ENCODE peak calls at places on chromosome 9, in seven cellular contexts. D is K562, P is SK-N-SH, E is GM12878, R is HCT116, X is H1, T is HepG2. L is an unnamed sample.

GRCh38 chr9:124271660-124272059 is 13.9 kb downstream of the NEK6 start:
- DNase-seq in D (no peak), P (no peak), E (no peak), R (no peak), X (no peak), T (no peak), L (no peak)

GRCh38 chr9:90322296-90322695 is 320.3 kb downstream of the DIRAS2 start:
- DNase-seq in D (no peak), P (no peak), E (no peak), R (no peak), X (no peak), T (no peak), L (no peak)

GRCh38 chr9:39108145-39108544 is 179.8 kb downstream of the CNTNAP3 start:
- DNase-seq in D (no peak), P (no peak), E (no peak), R (no peak), X (no peak), T (no peak), L (no peak)

GRCh38 chr9:137825324-137825991 is 52.1 kb upstream of the CACNA1B start:
- DNase-seq in D (no peak), P (no peak), E (peak), R (no peak), X (no peak), T (no peak), L (no peak)

GRCh38 chr9:130171226-130172148 is 717 bp upstream of the NCS1 start:
- DNase-seq in D (no peak), P (no peak), E (no peak), R (no peak), X (peak), T (no peak), L (no peak)

GRCh38 chr9:98974554-98974953 is 30.8 kb downstream of the COL15A1 start:
- DNase-seq in D (peak), P (no peak), E (no peak), R (no peak), X (no peak), T (no peak), L (no peak)

GRCh38 chr9:131239307-131239975 is 36.9 kb downstream of the FAM78A start:
- DNase-seq in D (no peak), P (no peak), E (no peak), R (no peak), X (no peak), T (no peak), L (no peak)

GRCh38 chr9:19050637-19051591 is 1.7 kb downstream of the RRAGA start:
- DNase-seq in D (no peak), P (no peak), E (no peak), R (no peak), X (no peak), T (peak), L (no peak)

GRCh38 chr9:100030548-100030947 is 68.3 kb downstream of the ERP44 start:
- DNase-seq in D (no peak), P (no peak), E (peak), R (no peak), X (no peak), T (no peak), L (no peak)

GRCh38 chr9:9498147-9498546 is 1114.7 kb downstream of the PTPRD start:
- DNase-seq in D (no peak), P (no peak), E (no peak), R (no peak), X (no peak), T (no peak), L (no peak)

GRCh38 chr9:133786936-133787748 is 49.0 kb upstream of the SARDH start:
- DNase-seq in D (no peak), P (no peak), E (no peak), R (no peak), X (no peak), T (no peak), L (no peak)

GRCh38 chr9:79224672-79225433 is 346.9 kb upstream of the TLE4 start:
- DNase-seq in D (no peak), P (no peak), E (no peak), R (no peak), X (no peak), T (no peak), L (no peak)

GRCh38 chr9:125246261-125246667 is 5.1 kb upstream of the HSPA5 start:
- DNase-seq in D (no peak), P (no peak), E (no peak), R (no peak), X (no peak), T (no peak), L (no peak)

GRCh38 chr9:31372796-31373587 is 1011.5 kb upstream of the ACO1 start:
- DNase-seq in D (no peak), P (no peak), E (no peak), R (no peak), X (no peak), T (no peak), L (no peak)

GRCh38 chr9:118575341-118576070 is 793.7 kb downstream of the BRINP1 start:
- DNase-seq in D (no peak), P (no peak), E (no peak), R (no peak), X (no peak), T (no peak), L (no peak)

GRCh38 chr9:77917800-77918199 is 113.8 kb downstream of the GNAQ start:
- DNase-seq in D (no peak), P (no peak), E (no peak), R (no peak), X (no peak), T (no peak), L (no peak)

GRCh38 chr9:129983891-129984290 is 59.1 kb downstream of the FNBP1 start:
- DNase-seq in D (no peak), P (no peak), E (no peak), R (no peak), X (no peak), T (no peak), L (no peak)

GRCh38 chr9:74887041-74887980 is at the start of gene TRPM6:
- DNase-seq in D (peak), P (peak), E (no peak), R (peak), X (peak), T (peak), L (peak)

GRCh38 chr9:132946624-132947295 is 2.3 kb upstream of the TSC1 start:
- DNase-seq in D (no peak), P (no peak), E (no peak), R (no peak), X (no peak), T (peak), L (peak)

GRCh38 chr9:20623021-20623747 is 885 bp upstream of the MLLT3 start:
- DNase-seq in D (no peak), P (no peak), E (no peak), R (no peak), X (peak), T (no peak), L (no peak)

GRCh38 chr9:90814355-90814754 is 12.7 kb downstream of the SYK start:
- DNase-seq in D (no peak), P (no peak), E (no peak), R (no peak), X (no peak), T (no peak), L (no peak)

GRCh38 chr9:90421786-90422185 is 220.8 kb downstream of the DIRAS2 start:
- DNase-seq in D (no peak), P (no peak), E (no peak), R (no peak), X (no peak), T (no peak), L (no peak)

GRCh38 chr9:35660966-35661413 is 2.9 kb downstream of the CCDC107 start:
- DNase-seq in D (no peak), P (no peak), E (no peak), R (peak), X (no peak), T (peak), L (no peak)

GRCh38 chr9:120894404-120895226 is 17.6 kb upstream of the PHF19 start:
- DNase-seq in D (peak), P (no peak), E (no peak), R (no peak), X (peak), T (no peak), L (no peak)

GRCh38 chr9:100472725-100473261 is at the start of gene TMEFF1:
- DNase-seq in D (peak), P (peak), E (no peak), R (no peak), X (peak), T (peak), L (peak)

GRCh38 chr9:5708414-5708813 is 79.5 kb downstream of the RIC1 start:
- DNase-seq in D (peak), P (no peak), E (no peak), R (no peak), X (no peak), T (no peak), L (no peak)

DNA sequence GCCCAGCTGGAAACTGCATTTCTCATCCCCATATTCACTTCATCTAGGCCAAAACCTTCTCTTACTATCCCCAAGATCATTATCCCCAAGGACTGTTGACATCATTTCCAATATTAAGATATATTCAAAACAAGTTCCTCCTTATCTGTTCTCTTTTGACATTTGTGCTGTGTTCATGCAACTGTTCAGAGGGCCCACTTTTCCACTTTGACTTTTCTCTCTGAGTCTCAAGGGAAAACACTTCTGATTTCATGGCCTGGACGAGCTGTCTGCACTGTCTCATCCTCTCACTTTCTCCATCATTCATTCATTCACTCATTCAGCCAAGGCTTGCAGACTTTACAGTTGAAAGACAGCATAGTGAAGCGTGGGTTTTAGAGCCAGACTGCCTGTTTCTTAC is 173.7 kb upstream of the DAPK1 start:
- DNase-seq in D (no peak), P (no peak), E (no peak), R (no peak), X (no peak), T (no peak), L (no peak)
- TF ChIP-seq YY1 in D (no peak), P (no peak), E (no peak), R (no peak), X (no peak), T (no peak), L (no peak)

GRCh38 chr9:16769291-16769690 is 101.2 kb downstream of the BNC2 start:
- DNase-seq in D (no peak), P (no peak), E (no peak), R (no peak), X (no peak), T (no peak), L (no peak)
- H3K9ac ChIP-seq in D (no peak), P (no peak), E (no peak), R (no peak), X (peak), T (no peak), L (no peak)

DNA sequence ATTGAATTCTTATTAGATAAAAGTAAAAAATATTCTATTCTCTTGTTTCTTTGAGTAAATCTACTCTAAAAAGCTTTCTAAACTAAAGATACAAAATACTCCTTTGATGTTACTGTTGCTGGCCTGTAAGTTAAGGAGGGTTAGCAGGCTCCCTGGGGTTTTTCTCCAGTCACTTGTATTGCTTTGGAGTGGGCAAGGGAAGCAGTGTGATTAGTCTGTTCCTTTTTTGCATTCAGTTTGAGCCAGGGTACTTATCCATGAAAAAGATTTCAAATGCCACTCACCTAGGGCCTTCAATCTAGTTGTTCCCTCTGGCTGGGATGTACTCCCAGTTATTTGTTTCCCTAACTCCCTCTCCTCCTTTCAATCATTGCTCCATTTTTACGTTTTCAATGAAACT is 256.2 kb upstream of the SMC2 start:
- DNase-seq in D (no peak), P (no peak), E (no peak), R (no peak), X (no peak), T (no peak), L (peak)
- TF ChIP-seq YY1 in D (no peak), P (no peak), E (no peak), R (no peak), X (no peak), T (no peak), L (no peak)

GRCh38 chr9:91949946-91950664 is at the start of gene ROR2:
- DNase-seq in D (peak), P (peak), E (no peak), R (peak), X (peak), T (no peak), L (peak)
- H3K9ac ChIP-seq in D (peak), P (no peak), E (no peak), R (peak), X (peak), T (no peak), L (peak)

GRCh38 chr9:88196456-88196855 is 58.2 kb upstream of the SPATA31C2 start:
- DNase-seq in D (no peak), P (no peak), E (no peak), R (no peak), X (no peak), T (no peak), L (no peak)

GRCh38 chr9:88197016-88197415 is 58.7 kb upstream of the SPATA31C2 start:
- DNase-seq in D (no peak), P (no peak), E (no peak), R (no peak), X (no peak), T (no peak), L (no peak)

GRCh38 chr9:88197781-88198345 is 59.6 kb upstream of the SPATA31C2 start:
- DNase-seq in D (no peak), P (peak), E (no peak), R (no peak), X (no peak), T (no peak), L (no peak)

GRCh38 chr9:88202321-88202720 is 64.0 kb upstream of the SPATA31C2 start:
- DNase-seq in D (no peak), P (no peak), E (no peak), R (no peak), X (no peak), T (no peak), L (no peak)

DNA sequence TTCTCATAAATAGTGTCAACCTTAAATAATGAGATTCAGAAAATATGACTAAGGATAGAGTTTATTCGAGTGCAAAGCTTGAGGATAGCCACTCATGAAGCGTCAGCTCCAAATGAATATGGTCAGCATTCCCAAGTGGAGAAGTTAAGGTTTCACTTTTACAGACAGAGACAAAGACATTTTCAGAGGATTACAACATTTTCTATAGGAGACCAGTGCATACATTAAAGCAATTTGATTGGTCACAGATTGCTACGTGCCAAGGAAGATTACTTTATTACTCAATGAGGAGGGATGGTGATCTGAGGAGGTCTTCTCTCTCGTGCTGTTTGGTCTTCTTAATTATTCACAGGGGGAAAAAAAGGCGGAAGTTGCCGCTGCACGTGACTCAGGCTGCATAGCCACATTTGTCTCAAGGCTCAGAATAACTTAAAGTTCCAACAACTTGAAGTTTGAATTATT is 60.1 kb upstream of the SPATA31C2 start:
- DNase-seq in D (no peak), P (no peak), E (no peak), R (no peak), X (no peak), T (no peak), L (no peak)
- TF ChIP-seq YY1 in D (no peak), P (no peak), E (no peak), R (no peak), X (no peak), T (no peak), L (no peak)

DNA sequence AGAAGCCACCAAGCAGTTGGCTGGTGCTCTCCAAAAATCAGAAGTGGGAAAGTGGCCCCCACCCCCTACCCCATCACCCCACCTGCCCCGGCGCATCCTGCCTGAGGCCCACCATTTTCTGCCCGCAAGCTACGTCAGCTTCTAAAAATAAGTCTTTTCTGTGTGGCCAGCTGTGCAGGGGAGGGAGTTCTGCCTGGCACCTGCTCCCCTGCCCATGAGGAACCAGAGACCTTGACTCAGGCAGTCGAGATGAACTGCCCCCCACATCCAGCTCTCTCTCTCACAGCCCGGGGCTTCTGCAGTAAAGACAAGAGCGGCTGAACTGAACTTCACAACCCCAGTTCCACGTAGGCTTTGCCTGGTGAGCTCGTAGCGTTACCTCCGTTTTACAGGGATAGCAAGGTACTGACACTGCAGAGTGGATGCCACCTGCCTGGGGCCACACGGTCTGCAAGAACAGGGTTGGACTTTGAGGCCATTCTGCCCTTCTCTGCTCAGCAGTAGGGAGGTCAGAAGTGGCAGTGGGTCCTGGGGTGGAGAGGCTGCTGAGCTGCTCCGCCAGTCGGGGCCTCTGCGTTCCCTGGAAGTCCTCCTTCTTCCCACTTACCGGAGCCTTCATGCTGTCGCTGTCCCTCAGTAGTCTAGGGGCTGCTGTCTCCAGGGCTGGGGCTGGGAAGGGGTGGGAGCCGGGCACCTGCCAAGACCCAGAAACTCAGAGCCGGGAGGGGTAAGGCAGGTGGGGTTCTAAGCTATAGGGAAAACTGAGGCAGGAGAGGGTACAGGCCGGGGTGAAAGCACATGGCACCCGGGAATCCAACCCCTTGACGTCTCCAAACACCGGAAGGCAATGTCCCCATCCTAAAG is 808 bp downstream of the ST6GALNAC4 start:
- DNase-seq in D (no peak), P (no peak), E (no peak), R (no peak), X (no peak), T (no peak), L (no peak)
- H3K9ac ChIP-seq in D (peak), P (peak), E (peak), R (peak), X (peak), T (peak), L (peak)

GRCh38 chr9:113220467-113221002 is 542 bp downstream of the FKBP15 start:
- DNase-seq in D (no peak), P (no peak), E (no peak), R (no peak), X (no peak), T (no peak), L (no peak)
- TF ChIP-seq YY1 in D (no peak), P (no peak), E (no peak), R (no peak), X (no peak), T (no peak), L (no peak)

GRCh38 chr9:1034271-1034670 is 15.9 kb upstream of the DMRT2 start:
- DNase-seq in D (no peak), P (no peak), E (no peak), R (no peak), X (no peak), T (no peak), L (no peak)
- H3K9ac ChIP-seq in D (no peak), P (no peak), E (no peak), R (no peak), X (no peak), T (no peak), L (no peak)

GRCh38 chr9:97863314-97863713 is 10.3 kb downstream of the FOXE1 start:
- DNase-seq in D (no peak), P (no peak), E (no peak), R (no peak), X (no peak), T (no peak), L (no peak)
- TF ChIP-seq YY1 in D (no peak), P (no peak), E (no peak), R (no peak), X (no peak), T (no peak), L (no peak)